ENCODE peak calls at places on chromosomes 16 and 17, in nine cellular contexts. J is spleen, O is IMR-90, A is esophagus squamous epithelium, D is Peyer's patch, P is adrenal gland, F is uterus, S is tibial nerve, V is prostate gland. B is an unnamed sample.

GRCh38 chr17:3754458-3755334 is 31.0 kb downstream of the HASPIN start:
- DNase-seq in J (peak; percentile 93), O (no peak), A (no peak), D (peak; percentile 82), P (peak; percentile 31), F (no peak), S (no peak), V (peak; percentile 96), B (no peak)

GRCh38 chr17:55325405-55325804 is 60.6 kb downstream of the HLF start:
- DNase-seq in J (no peak), O (no peak), A (no peak), D (no peak), P (peak; percentile 34), F (no peak), S (no peak), V (no peak), B (no peak)

GRCh38 chr17:19738757-19739156 is 9.3 kb downstream of the ALDH3A1 start:
- DNase-seq in J (no peak), O (no peak), A (no peak), D (no peak), P (no peak), F (no peak), S (no peak), V (no peak), B (no peak)

GRCh38 chr17:42365136-42365535 is 23.1 kb downstream of the STAT3 start:
- DNase-seq in J (no peak), O (peak; percentile 87), A (no peak), D (no peak), P (peak; percentile 67), F (no peak), S (no peak), V (no peak), B (no peak)

GRCh38 chr17:71287246-71287828 is 833.5 kb upstream of the SOX9 start:
- DNase-seq in J (no peak), O (no peak), A (no peak), D (no peak), P (no peak), F (no peak), S (no peak), V (no peak), B (no peak)

GRCh38 chr16:62170642-62171041 is 134.4 kb upstream of the CDH8 start:
- DNase-seq in J (peak; percentile 32), O (no peak), A (no peak), D (no peak), P (no peak), F (no peak), S (no peak), V (no peak), B (no peak)

GRCh38 chr17:44970136-44970737 is 2.1 kb upstream of the C1QL1 start:
- DNase-seq in J (no peak), O (no peak), A (no peak), D (no peak), P (no peak), F (peak; percentile 58), S (no peak), V (no peak), B (no peak)

GRCh38 chr17:29760279-29760721 is 137.6 kb upstream of the CORO6 start:
- DNase-seq in J (no peak), O (peak; percentile 39), A (no peak), D (peak; percentile 74), P (no peak), F (no peak), S (no peak), V (no peak), B (no peak)

GRCh38 chr17:9291912-9292562 is 270.7 kb downstream of the NTN1 start:
- DNase-seq in J (peak; percentile 74), O (peak; percentile 25), A (no peak), D (no peak), P (peak; percentile 21), F (peak; percentile 69), S (peak; percentile 32), V (peak; percentile 46), B (no peak)

GRCh38 chr17:61454932-61455753 is 2.9 kb downstream of the TBX4 start:
- DNase-seq in J (no peak), O (no peak), A (no peak), D (no peak), P (no peak), F (no peak), S (no peak), V (no peak), B (no peak)

GRCh38 chr17:17840751-17841591 is 4.2 kb upstream of the SREBF1 start:
- DNase-seq in J (no peak), O (peak; percentile 54), A (no peak), D (no peak), P (no peak), F (no peak), S (no peak), V (no peak), B (no peak)

GRCh38 chr17:50079334-50080095 is 15.6 kb upstream of the PDK2 start:
- DNase-seq in J (peak; percentile 69), O (no peak), A (no peak), D (no peak), P (no peak), F (no peak), S (no peak), V (no peak), B (no peak)

GRCh38 chr17:869067-869466 is 86.9 kb downstream of the MRM3 start:
- DNase-seq in J (no peak), O (peak; percentile 68), A (no peak), D (no peak), P (no peak), F (peak; percentile 84), S (peak; percentile 49), V (no peak), B (no peak)

GRCh38 chr16:57361384-57361783 is 2.8 kb downstream of the CCL22 start:
- DNase-seq in J (peak; percentile 38), O (no peak), A (no peak), D (no peak), P (no peak), F (no peak), S (no peak), V (peak; percentile 46), B (no peak)

GRCh38 chr17:50688168-50688719 is 19.5 kb downstream of the ANKRD40 start:
- DNase-seq in J (no peak), O (no peak), A (no peak), D (no peak), P (no peak), F (no peak), S (no peak), V (no peak), B (no peak)

GRCh38 chr16:88871730-88872416 is 5.4 kb upstream of the PABPN1L start:
- DNase-seq in J (no peak), O (no peak), A (no peak), D (no peak), P (no peak), F (no peak), S (no peak), V (no peak), B (no peak)

GRCh38 chr16:88871349-88871702 is 4.9 kb upstream of the PABPN1L start:
- DNase-seq in J (no peak), O (no peak), A (no peak), D (no peak), P (no peak), F (no peak), S (no peak), V (no peak), B (no peak)

GRCh38 chr16:88870608-88871348 is 4.3 kb upstream of the PABPN1L start:
- DNase-seq in J (no peak), O (no peak), A (no peak), D (peak; percentile 24), P (no peak), F (no peak), S (no peak), V (no peak), B (no peak)

GRCh38 chr16:88874938-88875599 is 8.6 kb upstream of the PABPN1L start:
- DNase-seq in J (no peak), O (no peak), A (no peak), D (no peak), P (no peak), F (no peak), S (no peak), V (no peak), B (no peak)

GRCh38 chr16:88872650-88873331 is 6.3 kb upstream of the PABPN1L start:
- DNase-seq in J (no peak), O (no peak), A (no peak), D (no peak), P (no peak), F (no peak), S (no peak), V (no peak), B (no peak)
- TF ChIP-seq POLR2A in J (no peak), O (no peak), A (no peak), D (no peak), P (no peak), F (no peak), S (no peak), V (no peak), B (no peak)

GRCh38 chr17:47838636-47839035 is 2.4 kb downstream of the SCRN2 start:
- DNase-seq in J (no peak), O (no peak), A (no peak), D (no peak), P (no peak), F (no peak), S (no peak), V (no peak), B (no peak)

GRCh38 chr17:47836601-47837000 is 4.5 kb downstream of the SCRN2 start:
- DNase-seq in J (no peak), O (no peak), A (no peak), D (no peak), P (no peak), F (no peak), S (no peak), V (no peak), B (no peak)

GRCh38 chr17:47839899-47840741 is 953 bp downstream of the SCRN2 start:
- DNase-seq in J (no peak), O (no peak), A (no peak), D (no peak), P (no peak), F (no peak), S (no peak), V (peak; percentile 12), B (no peak)

GRCh38 chr17:47839071-47839470 is 2.0 kb downstream of the SCRN2 start:
- DNase-seq in J (no peak), O (no peak), A (no peak), D (no peak), P (no peak), F (no peak), S (no peak), V (no peak), B (no peak)

GRCh38 chr17:47837401-47838039 is 3.6 kb downstream of the SCRN2 start:
- DNase-seq in J (no peak), O (peak; percentile 10), A (no peak), D (no peak), P (no peak), F (no peak), S (no peak), V (no peak), B (no peak)
- TF ChIP-seq CTCF in J (no peak), O (no peak), A (no peak), D (no peak), P (no peak), F (no peak), S (no peak), V (no peak), B (no peak)

GRCh38 chr17:2068589-2069051 is 13.7 kb downstream of the HIC1 start:
- DNase-seq in J (peak; percentile 82), O (peak; percentile 90), A (no peak), D (no peak), P (no peak), F (no peak), S (no peak), V (no peak), B (no peak)
- H3K4me1 ChIP-seq in J (peaks cover 94% of the 10 kb centered on the region), O (peaks cover 67% of the 10 kb centered on the region), A (peaks cover 23% of the 10 kb centered on the region), D (peaks cover 27% of the 10 kb centered on the region), P (peaks cover 6% of the 10 kb centered on the region), F (peaks cover 15% of the 10 kb centered on the region), S (peaks cover 88% of the 10 kb centered on the region), V (peaks cover 6% of the 10 kb centered on the region), B (peaks cover 79% of the 10 kb centered on the region)

GRCh38 chr16:84975522-84975921 is 35.8 kb downstream of the ZDHHC7 start:
- DNase-seq in J (no peak), O (no peak), A (no peak), D (no peak), P (no peak), F (no peak), S (no peak), V (no peak), B (no peak)
- TF ChIP-seq POLR2A in J (no peak), O (no peak), A (no peak), D (no peak), P (no peak), F (no peak), S (no peak), V (no peak), B (no peak)

B was measured in esophagus muscularis mucosa.